ENCODE peak calls at places on chromosomes 6 and 20, in seven cellular contexts. One of them, this sample, is unnamed.

GRCh38 chr20:4740774-4741431 is 19.2 kb downstream of the PRND start:
- DNase-seq in HFF-Myc: no peak
- DNase-seq in fibroblast of lung: peak
- DNase-seq in lower leg skin: no peak
- DNase-seq in endothelial cell of umbilical vein: peak
- DNase-seq in GM06990: no peak
- DNase-seq in AG04449: no peak
- DNase-seq in this sample: peak

GRCh38 chr6:49847014-49847413 is 19.3 kb downstream of the CRISP1 start:
- DNase-seq in HFF-Myc: no peak
- DNase-seq in fibroblast of lung: no peak
- DNase-seq in lower leg skin: no peak
- DNase-seq in endothelial cell of umbilical vein: no peak
- DNase-seq in GM06990: no peak
- DNase-seq in AG04449: no peak
- DNase-seq in this sample: no peak

GRCh38 chr6:88611721-88612120 is 351.7 kb downstream of the RNGTT start:
- DNase-seq in HFF-Myc: no peak
- DNase-seq in fibroblast of lung: no peak
- DNase-seq in lower leg skin: no peak
- DNase-seq in endothelial cell of umbilical vein: no peak
- DNase-seq in GM06990: no peak
- DNase-seq in AG04449: no peak
- DNase-seq in this sample: no peak

GRCh38 chr20:50762045-50762422 is 30.7 kb downstream of the PARD6B start:
- DNase-seq in HFF-Myc: no peak
- DNase-seq in fibroblast of lung: no peak
- DNase-seq in lower leg skin: peak
- DNase-seq in endothelial cell of umbilical vein: no peak
- DNase-seq in GM06990: no peak
- DNase-seq in AG04449: no peak
- DNase-seq in this sample: no peak

GRCh38 chr6:166041277-166041676 is 126.4 kb downstream of the TBXT start:
- DNase-seq in HFF-Myc: no peak
- DNase-seq in fibroblast of lung: no peak
- DNase-seq in lower leg skin: no peak
- DNase-seq in endothelial cell of umbilical vein: no peak
- DNase-seq in GM06990: no peak
- DNase-seq in AG04449: no peak
- DNase-seq in this sample: no peak

GRCh38 chr20:2237059-2237458 is 58.7 kb upstream of the TGM3 start:
- DNase-seq in HFF-Myc: peak
- DNase-seq in fibroblast of lung: peak
- DNase-seq in lower leg skin: peak
- DNase-seq in endothelial cell of umbilical vein: no peak
- DNase-seq in GM06990: no peak
- DNase-seq in AG04449: peak
- DNase-seq in this sample: no peak

GRCh38 chr20:34190679-34191090 is 50.5 kb upstream of the ASIP start:
- DNase-seq in HFF-Myc: peak
- DNase-seq in fibroblast of lung: peak
- DNase-seq in lower leg skin: peak
- DNase-seq in endothelial cell of umbilical vein: peak
- DNase-seq in GM06990: peak
- DNase-seq in AG04449: peak
- DNase-seq in this sample: peak

GRCh38 chr6:64685401-64685800 is 1021.6 kb downstream of the EYS start:
- DNase-seq in HFF-Myc: no peak
- DNase-seq in fibroblast of lung: no peak
- DNase-seq in lower leg skin: no peak
- DNase-seq in endothelial cell of umbilical vein: no peak
- DNase-seq in GM06990: no peak
- DNase-seq in AG04449: no peak
- DNase-seq in this sample: no peak

GRCh38 chr6:75204222-75204958 is 1.5 kb downstream of the COL12A1 start:
- DNase-seq in HFF-Myc: peak
- DNase-seq in fibroblast of lung: peak
- DNase-seq in lower leg skin: peak
- DNase-seq in endothelial cell of umbilical vein: peak
- DNase-seq in GM06990: no peak
- DNase-seq in AG04449: peak
- DNase-seq in this sample: peak

GRCh38 chr6:142783499-142783898 is 161.5 kb downstream of the HIVEP2 start:
- DNase-seq in HFF-Myc: no peak
- DNase-seq in fibroblast of lung: no peak
- DNase-seq in lower leg skin: no peak
- DNase-seq in endothelial cell of umbilical vein: no peak
- DNase-seq in GM06990: no peak
- DNase-seq in AG04449: no peak
- DNase-seq in this sample: no peak

GRCh38 chr6:75279418-75279817 is 5.2 kb downstream of the TMEM30A start:
- DNase-seq in HFF-Myc: no peak
- DNase-seq in fibroblast of lung: no peak
- DNase-seq in lower leg skin: no peak
- DNase-seq in endothelial cell of umbilical vein: peak
- DNase-seq in GM06990: no peak
- DNase-seq in AG04449: no peak
- DNase-seq in this sample: no peak

GRCh38 chr20:35290186-35290886 is 1.9 kb downstream of the FAM83C start:
- DNase-seq in HFF-Myc: no peak
- DNase-seq in fibroblast of lung: no peak
- DNase-seq in lower leg skin: no peak
- DNase-seq in endothelial cell of umbilical vein: no peak
- DNase-seq in GM06990: no peak
- DNase-seq in AG04449: no peak
- DNase-seq in this sample: no peak

GRCh38 chr6:5644523-5645183 is 362.1 kb downstream of the NRN1 start:
- DNase-seq in HFF-Myc: no peak
- DNase-seq in fibroblast of lung: no peak
- DNase-seq in lower leg skin: no peak
- DNase-seq in endothelial cell of umbilical vein: no peak
- DNase-seq in GM06990: no peak
- DNase-seq in AG04449: no peak
- DNase-seq in this sample: no peak

DNA sequence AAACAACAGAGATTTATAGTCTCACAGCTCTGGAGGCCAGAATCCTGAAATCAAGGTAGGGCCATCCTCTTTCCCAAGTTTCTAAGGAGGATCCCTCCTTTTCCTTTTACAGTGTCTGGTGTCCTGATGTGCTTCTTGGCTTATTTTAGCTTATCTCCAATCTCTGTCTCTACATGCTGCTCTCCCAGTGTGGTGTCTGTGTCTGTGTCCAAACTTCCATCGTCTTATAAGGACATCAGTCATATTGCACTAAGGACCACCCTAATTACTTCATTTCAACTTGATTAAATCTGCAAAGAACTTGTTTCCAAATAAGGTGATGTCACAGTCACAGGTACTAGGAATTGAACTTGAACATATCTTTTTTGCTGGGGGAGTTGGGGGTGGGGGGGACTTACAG is 529.6 kb downstream of the DHX35 start:
- DNase-seq in HFF-Myc: no peak
- DNase-seq in fibroblast of lung: no peak
- DNase-seq in lower leg skin: no peak
- DNase-seq in endothelial cell of umbilical vein: no peak
- DNase-seq in GM06990: no peak
- DNase-seq in AG04449: no peak
- DNase-seq in this sample: no peak
- TF ChIP-seq CTCF in HFF-Myc: no peak
- TF ChIP-seq CTCF in fibroblast of lung: no peak
- TF ChIP-seq CTCF in lower leg skin: no peak
- TF ChIP-seq CTCF in endothelial cell of umbilical vein: no peak
- TF ChIP-seq CTCF in GM06990: no peak
- TF ChIP-seq CTCF in AG04449: no peak
- TF ChIP-seq CTCF in this sample: no peak

GRCh38 chr6:168988801-168989200 is 264.8 kb downstream of the THBS2 start:
- DNase-seq in HFF-Myc: no peak
- DNase-seq in fibroblast of lung: peak
- DNase-seq in lower leg skin: peak
- DNase-seq in endothelial cell of umbilical vein: no peak
- DNase-seq in GM06990: no peak
- DNase-seq in AG04449: no peak
- DNase-seq in this sample: no peak

GRCh38 chr6:168994966-168995365 is 258.7 kb downstream of the THBS2 start:
- DNase-seq in HFF-Myc: no peak
- DNase-seq in fibroblast of lung: no peak
- DNase-seq in lower leg skin: no peak
- DNase-seq in endothelial cell of umbilical vein: no peak
- DNase-seq in GM06990: no peak
- DNase-seq in AG04449: no peak
- DNase-seq in this sample: no peak

GRCh38 chr6:168992696-168993185 is 260.9 kb downstream of the THBS2 start:
- DNase-seq in HFF-Myc: no peak
- DNase-seq in fibroblast of lung: no peak
- DNase-seq in lower leg skin: no peak
- DNase-seq in endothelial cell of umbilical vein: no peak
- DNase-seq in GM06990: no peak
- DNase-seq in AG04449: no peak
- DNase-seq in this sample: no peak

GRCh38 chr6:168988280-168988679 is 265.4 kb downstream of the THBS2 start:
- DNase-seq in HFF-Myc: no peak
- DNase-seq in fibroblast of lung: no peak
- DNase-seq in lower leg skin: no peak
- DNase-seq in endothelial cell of umbilical vein: no peak
- DNase-seq in GM06990: no peak
- DNase-seq in AG04449: no peak
- DNase-seq in this sample: no peak

DNA sequence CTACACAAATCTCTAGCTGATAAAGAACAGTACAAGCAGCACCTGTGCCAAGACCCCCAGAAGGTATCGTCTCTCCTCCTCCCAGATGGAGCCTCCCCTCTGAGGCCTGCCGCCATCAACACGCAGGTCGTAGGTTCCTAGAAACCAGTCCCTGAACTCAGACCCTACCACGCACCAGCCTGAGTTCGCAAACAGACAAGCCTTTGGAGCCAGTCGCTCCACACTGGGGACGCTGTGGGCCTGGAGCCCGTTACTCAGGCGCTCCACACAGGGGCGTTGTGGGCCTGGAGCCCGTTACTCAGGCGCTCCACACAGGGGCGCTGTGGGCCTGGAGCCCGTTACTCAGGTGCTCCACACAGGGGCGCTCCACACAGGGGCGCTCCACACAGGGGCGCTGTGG is 263.3 kb downstream of the THBS2 start:
- DNase-seq in HFF-Myc: no peak
- DNase-seq in fibroblast of lung: no peak
- DNase-seq in lower leg skin: no peak
- DNase-seq in endothelial cell of umbilical vein: no peak
- DNase-seq in GM06990: no peak
- DNase-seq in AG04449: no peak
- DNase-seq in this sample: no peak
- TF ChIP-seq CTCF in HFF-Myc: no peak
- TF ChIP-seq CTCF in fibroblast of lung: no peak
- TF ChIP-seq CTCF in lower leg skin: no peak
- TF ChIP-seq CTCF in endothelial cell of umbilical vein: no peak
- TF ChIP-seq CTCF in GM06990: no peak
- TF ChIP-seq CTCF in AG04449: no peak
- TF ChIP-seq CTCF in this sample: no peak

GRCh38 chr6:10613077-10613476 is 81.3 kb downstream of the C6orf52 start:
- DNase-seq in HFF-Myc: no peak
- DNase-seq in fibroblast of lung: peak
- DNase-seq in lower leg skin: no peak
- DNase-seq in endothelial cell of umbilical vein: no peak
- DNase-seq in GM06990: no peak
- DNase-seq in AG04449: no peak
- DNase-seq in this sample: no peak
- TF ChIP-seq CTCF in HFF-Myc: no peak
- TF ChIP-seq CTCF in fibroblast of lung: no peak
- TF ChIP-seq CTCF in lower leg skin: no peak
- TF ChIP-seq CTCF in endothelial cell of umbilical vein: no peak
- TF ChIP-seq CTCF in GM06990: no peak
- TF ChIP-seq CTCF in AG04449: no peak
- TF ChIP-seq CTCF in this sample: no peak

DNA sequence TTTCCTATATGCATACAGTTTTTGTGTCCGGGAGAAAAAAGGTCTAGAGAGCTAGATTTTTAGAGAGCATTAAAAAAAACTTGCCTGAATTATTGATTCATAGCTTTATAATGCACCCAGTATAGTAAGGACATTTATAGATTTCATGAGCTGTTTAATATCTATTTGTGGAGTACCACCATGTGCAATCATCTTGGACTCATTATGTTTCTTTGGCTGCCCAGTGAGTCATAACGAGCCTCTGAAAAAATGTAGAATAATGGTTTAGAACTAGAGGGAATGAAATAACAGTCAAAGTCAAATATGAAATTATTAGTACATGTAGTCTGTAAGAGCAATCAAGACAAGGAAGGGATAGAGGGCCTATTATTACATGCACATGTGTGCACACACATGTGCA is 350.0 kb downstream of the CD83 start:
- DNase-seq in HFF-Myc: no peak
- DNase-seq in fibroblast of lung: peak
- DNase-seq in lower leg skin: no peak
- DNase-seq in endothelial cell of umbilical vein: no peak
- DNase-seq in GM06990: no peak
- DNase-seq in AG04449: peak
- DNase-seq in this sample: no peak
- TF ChIP-seq CTCF in HFF-Myc: no peak
- TF ChIP-seq CTCF in fibroblast of lung: no peak
- TF ChIP-seq CTCF in lower leg skin: no peak
- TF ChIP-seq CTCF in endothelial cell of umbilical vein: no peak
- TF ChIP-seq CTCF in GM06990: no peak
- TF ChIP-seq CTCF in AG04449: no peak
- TF ChIP-seq CTCF in this sample: no peak

DNA sequence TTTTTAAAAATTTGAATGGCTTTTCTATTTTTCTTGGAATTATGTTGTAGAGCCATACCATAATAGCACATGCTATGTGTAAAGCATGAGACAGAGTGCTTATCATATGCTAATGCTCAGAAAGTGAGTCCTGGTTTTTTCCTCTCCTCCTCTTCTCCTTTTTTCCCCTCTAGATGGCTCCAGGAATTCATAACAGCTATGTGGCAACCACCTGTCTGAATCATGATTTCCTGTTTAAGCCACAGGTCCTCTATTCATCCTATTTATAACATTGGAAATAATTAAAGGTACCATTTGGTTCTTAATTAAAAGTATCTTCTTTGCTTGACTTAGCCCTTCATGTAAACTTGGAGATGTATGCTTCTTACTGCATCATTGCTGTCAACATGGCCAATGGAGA is 260.0 kb upstream of the MAP3K7 start:
- DNase-seq in HFF-Myc: no peak
- DNase-seq in fibroblast of lung: no peak
- DNase-seq in lower leg skin: no peak
- DNase-seq in endothelial cell of umbilical vein: no peak
- DNase-seq in GM06990: no peak
- DNase-seq in AG04449: no peak
- DNase-seq in this sample: no peak
- TF ChIP-seq CTCF in HFF-Myc: no peak
- TF ChIP-seq CTCF in fibroblast of lung: no peak
- TF ChIP-seq CTCF in lower leg skin: no peak
- TF ChIP-seq CTCF in endothelial cell of umbilical vein: no peak
- TF ChIP-seq CTCF in GM06990: no peak
- TF ChIP-seq CTCF in AG04449: no peak
- TF ChIP-seq CTCF in this sample: no peak

This sample was measured in osteocyte.